ENCODE peak calls at places on chromosomes 16 and 17, in eight cellular contexts. X, O, Y, S, L, V, T and U are unnamed samples.

GRCh38 chr17:58267347-58268324 is 13.1 kb downstream of the MPO start:
- DNase-seq in X (no peak), L (no peak), S (no peak), Y (peak), O (no peak), T (no peak), V (no peak), U (no peak)

GRCh38 chr16:55672471-55672870 is 16.7 kb downstream of the SLC6A2 start:
- DNase-seq in X (no peak), V (no peak), L (no peak), S (no peak), O (no peak), Y (no peak), T (no peak), U (no peak)

GRCh38 chr17:28738680-28739384 is 5.0 kb upstream of the TRAF4 start:
- DNase-seq in O (peak), T (no peak), X (no peak), V (no peak), Y (no peak), L (no peak), S (no peak), U (peak)

GRCh38 chr16:27355610-27356009 is 41.8 kb downstream of the IL4R start:
- DNase-seq in O (no peak), V (peak), X (peak), Y (no peak), L (no peak), S (no peak), T (no peak), U (peak)

GRCh38 chr17:41026668-41027471 is at the start of gene KRTAP1-5:
- DNase-seq in L (peak), S (no peak), O (no peak), T (no peak), Y (no peak), X (peak), V (no peak), U (no peak)

GRCh38 chr17:44970136-44970737 is 2.1 kb upstream of the C1QL1 start:
- DNase-seq in T (no peak), O (no peak), S (no peak), V (peak), X (no peak), L (peak), Y (no peak), U (no peak)

GRCh38 chr17:37050905-37051304 is 102.2 kb downstream of the AATF start:
- DNase-seq in T (no peak), L (no peak), Y (no peak), O (no peak), S (no peak), V (no peak), X (no peak), U (no peak)

GRCh38 chr16:5604770-5605169 is 507.2 kb upstream of the EEF2KMT start:
- DNase-seq in Y (no peak), V (peak), S (no peak), X (no peak), O (no peak), T (no peak), L (no peak), U (peak)

GRCh38 chr16:82152192-82152591 is 17.8 kb downstream of the MPHOSPH6 start:
- DNase-seq in S (no peak), Y (no peak), X (no peak), O (no peak), L (no peak), T (no peak), V (no peak), U (no peak)

GRCh38 chr16:1674751-1675664 is 3.1 kb upstream of the JPT2 start:
- DNase-seq in S (peak), Y (no peak), O (no peak), V (no peak), X (no peak), T (no peak), L (no peak), U (no peak)

GRCh38 chr16:51151951-51152663 is 1.0 kb upstream of the SALL1 start:
- DNase-seq in S (no peak), O (no peak), T (no peak), X (peak), V (peak), L (peak), Y (no peak), U (no peak)

GRCh38 chr16:1923299-1924034 is 5.3 kb upstream of the HS3ST6 start:
- DNase-seq in V (peak), S (peak), L (peak), T (no peak), O (no peak), X (no peak), Y (peak), U (no peak)

GRCh38 chr17:82804442-82805191 is 35.2 kb downstream of the ZNF750 start:
- DNase-seq in X (no peak), V (no peak), S (no peak), L (no peak), T (no peak), Y (no peak), O (no peak), U (no peak)

GRCh38 chr16:83966153-83966696 is 1.8 kb upstream of the NECAB2 start:
- DNase-seq in Y (no peak), S (no peak), O (no peak), X (no peak), L (no peak), T (no peak), V (no peak), U (no peak)

GRCh38 chr17:11644265-11645212 is 46.3 kb downstream of the DNAH9 start:
- DNase-seq in T (peak), S (peak), V (peak), X (peak), O (peak), L (peak), Y (peak), U (peak)

GRCh38 chr17:70208825-70209555 is 39.7 kb downstream of the KCNJ2 start:
- DNase-seq in S (no peak), X (no peak), T (no peak), O (peak), V (no peak), L (no peak), Y (no peak), U (peak)

GRCh38 chr17:21024024-21024423 is 18.8 kb downstream of the USP22 start:
- DNase-seq in S (no peak), O (no peak), X (no peak), Y (no peak), T (no peak), L (no peak), V (no peak), U (no peak)

GRCh38 chr16:27690604-27691003 is 140.7 kb downstream of the KATNIP start:
- DNase-seq in V (peak), Y (no peak), S (peak), L (no peak), X (no peak), O (peak), T (no peak), U (peak)

GRCh38 chr17:15440347-15440746 is 27.1 kb downstream of the CDRT4 start:
- DNase-seq in T (no peak), L (no peak), S (no peak), O (no peak), X (no peak), V (no peak), Y (no peak), U (no peak)

GRCh38 chr16:71214771-71215381 is 15.6 kb downstream of the HYDIN start:
- DNase-seq in V (no peak), O (no peak), T (no peak), S (peak), Y (no peak), X (no peak), L (no peak), U (peak)

GRCh38 chr16:79902351-79902750 is 301.8 kb upstream of the MAF start:
- DNase-seq in L (no peak), O (no peak), T (no peak), Y (no peak), S (no peak), X (no peak), V (no peak), U (no peak)

GRCh38 chr16:29743827-29744531 is 1.8 kb downstream of the C16orf54 start:
- DNase-seq in V (no peak), L (no peak), X (no peak), S (no peak), T (no peak), Y (no peak), O (no peak), U (no peak)

GRCh38 chr16:70453891-70454220 is 539 bp upstream of the FCSK start:
- DNase-seq in Y (no peak), V (peak), O (no peak), X (no peak), L (no peak), S (no peak), T (no peak), U (no peak)

GRCh38 chr17:46811978-46812583 is 6.4 kb downstream of the WNT3 start:
- DNase-seq in S (peak), V (peak), X (no peak), L (no peak), O (no peak), T (no peak), Y (no peak), U (no peak)
- TF ChIP-seq CTCF in S (no peak), V (no peak), X (no peak), L (no peak), O (no peak), T (no peak), Y (no peak), U (no peak)

GRCh38 chr16:88505405-88506082 is 52.5 kb downstream of the ZFPM1 start:
- DNase-seq in T (no peak), X (peak), S (peak), Y (no peak), V (no peak), L (peak), O (no peak), U (peak)
- TF ChIP-seq CTCF in T (no peak), X (peak), S (peak), Y (peak), V (no peak), L (peak), O (no peak), U (peak)

DNA sequence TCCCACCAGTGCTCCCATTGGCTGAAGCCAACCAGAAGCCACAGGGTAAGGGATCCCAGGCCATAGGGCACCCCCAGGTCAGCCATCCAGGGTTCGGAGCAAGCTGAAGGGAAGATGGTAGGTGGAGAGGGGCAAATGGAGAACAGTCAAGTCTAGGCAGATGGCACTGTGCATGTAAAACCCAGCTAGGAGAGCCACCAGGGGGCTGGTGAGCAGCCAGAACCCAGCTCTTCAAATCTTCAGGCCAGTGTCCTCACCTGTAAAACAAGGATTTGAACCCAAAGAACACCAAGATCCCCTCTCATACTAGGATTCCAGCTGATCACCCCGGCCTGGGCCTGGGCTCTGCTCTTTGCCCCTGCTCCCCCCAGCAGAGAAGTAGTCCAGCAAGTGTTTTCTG is 43.5 kb downstream of the GINS3 start:
- DNase-seq in Y (no peak), S (no peak), O (no peak), X (no peak), V (no peak), L (no peak), T (no peak), U (no peak)
- TF ChIP-seq CTCF in Y (peak), S (no peak), O (no peak), X (no peak), V (no peak), L (no peak), T (no peak), U (no peak)

GRCh38 chr16:183005-183404 is 2.7 kb downstream of the HBQ1 start:
- DNase-seq in L (no peak), O (no peak), Y (no peak), X (no peak), S (no peak), V (no peak), T (no peak), U (no peak)

GRCh38 chr16:180101-180920 is at the start of gene HBQ1:
- DNase-seq in X (no peak), V (peak), S (no peak), T (no peak), O (peak), L (peak), Y (no peak), U (no peak)

GRCh38 chr16:180921-181667 is 835 bp downstream of the HBQ1 start:
- DNase-seq in V (peak), O (peak), X (peak), T (no peak), L (peak), S (peak), Y (peak), U (peak)

GRCh38 chr16:179431-179830 is 828 bp upstream of the HBQ1 start:
- DNase-seq in O (no peak), T (no peak), L (no peak), S (no peak), Y (no peak), X (no peak), V (no peak), U (no peak)

DNA sequence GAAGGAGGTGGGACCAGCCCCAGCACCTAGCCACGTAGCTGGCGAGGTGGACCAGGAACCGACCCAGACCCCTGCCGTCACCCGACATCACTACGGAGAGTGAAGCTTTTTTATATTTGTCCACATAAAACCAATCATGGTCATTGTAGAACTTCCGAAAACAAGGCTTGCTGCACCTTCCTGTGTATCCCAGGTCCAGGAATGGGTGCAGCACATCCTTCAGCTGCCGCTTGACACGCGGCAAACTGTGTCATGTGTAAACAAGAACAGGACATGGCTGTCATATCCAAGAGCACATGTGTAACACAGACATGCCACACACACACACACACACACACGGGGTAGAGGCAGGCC is 1.4 kb downstream of the HBQ1 start:
- DNase-seq in Y (no peak), V (no peak), L (no peak), X (no peak), S (no peak), T (no peak), O (no peak), U (no peak)
- TF ChIP-seq CTCF in Y (no peak), V (peak), L (peak), X (no peak), S (peak), T (no peak), O (no peak), U (no peak)

DNA sequence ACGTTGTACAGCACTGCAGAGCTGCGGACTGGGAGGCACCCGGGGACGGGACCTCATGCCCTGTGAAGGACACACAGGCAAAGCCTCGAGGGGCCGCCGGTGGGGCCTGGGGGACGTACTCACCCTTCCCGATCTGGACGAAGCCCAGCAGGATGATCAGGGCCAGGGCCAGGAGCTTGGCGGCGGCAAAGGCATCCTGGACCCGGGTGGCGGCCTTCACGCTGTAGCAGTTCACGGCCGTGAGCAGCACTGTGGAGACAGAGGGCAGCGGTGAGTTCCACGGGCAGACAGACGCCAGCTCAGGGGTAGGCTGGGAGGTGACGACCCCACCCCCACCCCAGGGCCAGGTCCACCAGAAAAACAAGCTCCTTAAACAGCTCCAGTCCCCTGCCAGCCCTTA is 17.7 kb downstream of the SLC7A5 start:
- DNase-seq in L (no peak), S (no peak), V (peak), Y (no peak), O (no peak), T (no peak), X (no peak), U (no peak)
- TF ChIP-seq CTCF in L (no peak), S (no peak), V (no peak), Y (no peak), O (no peak), T (no peak), X (no peak), U (no peak)